ENCODE peak calls at places on chromosomes 2 and 18, in nine cellular contexts. One of them, this sample, is unnamed. For H3K36me3 and H3K4me1, the result is how much of the 10 kb centered on the place peaks cover.

GRCh38 chr18:4125246-4125938 is 329.7 kb downstream of the DLGAP1 start:
- DNase-seq in mesendoderm: peak
- DNase-seq in fibroblast of lung: no peak
- DNase-seq in heart right ventricle: peak
- DNase-seq in adrenal gland: no peak
- DNase-seq in GM23338: peak
- DNase-seq in PC-9: no peak
- DNase-seq in psoas muscle: peak
- DNase-seq in mucosa of descending colon: no peak
- DNase-seq in this sample: no peak

GRCh38 chr2:37836711-37837110 is 88.4 kb upstream of the RMDN2 start:
- DNase-seq in mesendoderm: no peak
- DNase-seq in fibroblast of lung: no peak
- DNase-seq in heart right ventricle: no peak
- DNase-seq in adrenal gland: no peak
- DNase-seq in GM23338: no peak
- DNase-seq in PC-9: no peak
- DNase-seq in psoas muscle: no peak
- DNase-seq in mucosa of descending colon: no peak
- DNase-seq in this sample: no peak

GRCh38 chr2:133287709-133288108 is 280.6 kb downstream of the NCKAP5 start:
- DNase-seq in mesendoderm: no peak
- DNase-seq in fibroblast of lung: peak
- DNase-seq in heart right ventricle: no peak
- DNase-seq in adrenal gland: no peak
- DNase-seq in GM23338: no peak
- DNase-seq in PC-9: no peak
- DNase-seq in psoas muscle: no peak
- DNase-seq in mucosa of descending colon: no peak
- DNase-seq in this sample: no peak

GRCh38 chr2:11564864-11565567 is 31.2 kb downstream of the GREB1 start:
- DNase-seq in mesendoderm: no peak
- DNase-seq in fibroblast of lung: no peak
- DNase-seq in heart right ventricle: no peak
- DNase-seq in adrenal gland: no peak
- DNase-seq in GM23338: no peak
- DNase-seq in PC-9: no peak
- DNase-seq in psoas muscle: no peak
- DNase-seq in mucosa of descending colon: no peak
- DNase-seq in this sample: peak

GRCh38 chr2:854460-854859 is 96.2 kb upstream of the SNTG2 start:
- DNase-seq in mesendoderm: peak
- DNase-seq in fibroblast of lung: peak
- DNase-seq in heart right ventricle: no peak
- DNase-seq in adrenal gland: peak
- DNase-seq in GM23338: peak
- DNase-seq in PC-9: no peak
- DNase-seq in psoas muscle: no peak
- DNase-seq in mucosa of descending colon: no peak
- DNase-seq in this sample: no peak

GRCh38 chr2:124317628-124318027 is 292.5 kb downstream of the CNTNAP5 start:
- DNase-seq in mesendoderm: no peak
- DNase-seq in fibroblast of lung: no peak
- DNase-seq in heart right ventricle: no peak
- DNase-seq in adrenal gland: no peak
- DNase-seq in GM23338: no peak
- DNase-seq in PC-9: no peak
- DNase-seq in psoas muscle: no peak
- DNase-seq in mucosa of descending colon: no peak
- DNase-seq in this sample: no peak

GRCh38 chr2:60794271-60794863 is 38.3 kb downstream of the PAPOLG start:
- DNase-seq in mesendoderm: peak
- DNase-seq in fibroblast of lung: peak
- DNase-seq in heart right ventricle: no peak
- DNase-seq in adrenal gland: no peak
- DNase-seq in GM23338: peak
- DNase-seq in PC-9: no peak
- DNase-seq in psoas muscle: no peak
- DNase-seq in mucosa of descending colon: no peak
- DNase-seq in this sample: no peak

GRCh38 chr2:234863043-234863934 is 88.5 kb upstream of the SH3BP4 start:
- DNase-seq in mesendoderm: peak
- DNase-seq in fibroblast of lung: peak
- DNase-seq in heart right ventricle: peak
- DNase-seq in adrenal gland: peak
- DNase-seq in GM23338: peak
- DNase-seq in PC-9: no peak
- DNase-seq in psoas muscle: peak
- DNase-seq in mucosa of descending colon: no peak
- DNase-seq in this sample: no peak

GRCh38 chr2:186714611-186715010 is 20.8 kb downstream of the FAM171B start:
- DNase-seq in mesendoderm: no peak
- DNase-seq in fibroblast of lung: no peak
- DNase-seq in heart right ventricle: no peak
- DNase-seq in adrenal gland: no peak
- DNase-seq in GM23338: no peak
- DNase-seq in PC-9: no peak
- DNase-seq in psoas muscle: no peak
- DNase-seq in mucosa of descending colon: no peak
- DNase-seq in this sample: no peak

GRCh38 chr2:226730487-226730886 is 69.1 kb downstream of the IRS1 start:
- DNase-seq in mesendoderm: peak
- DNase-seq in fibroblast of lung: peak
- DNase-seq in heart right ventricle: no peak
- DNase-seq in adrenal gland: no peak
- DNase-seq in GM23338: peak
- DNase-seq in PC-9: no peak
- DNase-seq in psoas muscle: peak
- DNase-seq in mucosa of descending colon: no peak
- DNase-seq in this sample: no peak

GRCh38 chr2:10297950-10298349 is 4.8 kb upstream of the HPCAL1 start:
- DNase-seq in mesendoderm: peak
- DNase-seq in fibroblast of lung: peak
- DNase-seq in heart right ventricle: peak
- DNase-seq in adrenal gland: no peak
- DNase-seq in GM23338: no peak
- DNase-seq in PC-9: peak
- DNase-seq in psoas muscle: peak
- DNase-seq in mucosa of descending colon: no peak
- DNase-seq in this sample: no peak

GRCh38 chr2:45176399-45176798 is 167.1 kb upstream of the SIX2 start:
- DNase-seq in mesendoderm: peak
- DNase-seq in fibroblast of lung: no peak
- DNase-seq in heart right ventricle: no peak
- DNase-seq in adrenal gland: no peak
- DNase-seq in GM23338: no peak
- DNase-seq in PC-9: peak
- DNase-seq in psoas muscle: no peak
- DNase-seq in mucosa of descending colon: no peak
- DNase-seq in this sample: no peak

GRCh38 chr2:213238753-213239591 is 45.3 kb upstream of the SPAG16 start:
- DNase-seq in mesendoderm: no peak
- DNase-seq in fibroblast of lung: peak
- DNase-seq in heart right ventricle: no peak
- DNase-seq in adrenal gland: no peak
- DNase-seq in GM23338: no peak
- DNase-seq in PC-9: peak
- DNase-seq in psoas muscle: no peak
- DNase-seq in mucosa of descending colon: no peak
- DNase-seq in this sample: no peak

GRCh38 chr2:240013343-240013742 is 11.8 kb downstream of the NDUFA10 start:
- DNase-seq in mesendoderm: peak
- DNase-seq in fibroblast of lung: peak
- DNase-seq in heart right ventricle: no peak
- DNase-seq in adrenal gland: no peak
- DNase-seq in GM23338: no peak
- DNase-seq in PC-9: no peak
- DNase-seq in psoas muscle: no peak
- DNase-seq in mucosa of descending colon: no peak
- DNase-seq in this sample: no peak

GRCh38 chr2:127094509-127095366 is 12.2 kb downstream of the BIN1 start:
- DNase-seq in mesendoderm: peak
- DNase-seq in fibroblast of lung: peak
- DNase-seq in heart right ventricle: no peak
- DNase-seq in adrenal gland: peak
- DNase-seq in GM23338: peak
- DNase-seq in PC-9: peak
- DNase-seq in psoas muscle: peak
- DNase-seq in mucosa of descending colon: peak
- DNase-seq in this sample: peak

GRCh38 chr2:206915136-206915535 is 24.2 kb upstream of the CPO start:
- DNase-seq in mesendoderm: peak
- DNase-seq in fibroblast of lung: peak
- DNase-seq in heart right ventricle: no peak
- DNase-seq in adrenal gland: no peak
- DNase-seq in GM23338: no peak
- DNase-seq in PC-9: peak
- DNase-seq in psoas muscle: no peak
- DNase-seq in mucosa of descending colon: no peak
- DNase-seq in this sample: no peak

GRCh38 chr18:48932822-48933510 is 17.8 kb downstream of the SMAD7 start:
- DNase-seq in mesendoderm: no peak
- DNase-seq in fibroblast of lung: no peak
- DNase-seq in heart right ventricle: peak
- DNase-seq in adrenal gland: no peak
- DNase-seq in GM23338: no peak
- DNase-seq in PC-9: no peak
- DNase-seq in psoas muscle: peak
- DNase-seq in mucosa of descending colon: peak
- DNase-seq in this sample: no peak
- H3K4me3 ChIP-seq in mesendoderm: no peak
- H3K4me3 ChIP-seq in fibroblast of lung: no peak
- H3K4me3 ChIP-seq in heart right ventricle: no peak
- H3K4me3 ChIP-seq in adrenal gland: no peak
- H3K4me3 ChIP-seq in GM23338: peak
- H3K4me3 ChIP-seq in PC-9: no peak
- H3K4me3 ChIP-seq in psoas muscle: peak
- H3K4me3 ChIP-seq in mucosa of descending colon: no peak
- H3K4me3 ChIP-seq in this sample: no peak

GRCh38 chr2:111030271-111030891 is 90.3 kb upstream of the BCL2L11 start:
- DNase-seq in mesendoderm: no peak
- DNase-seq in fibroblast of lung: no peak
- DNase-seq in heart right ventricle: no peak
- DNase-seq in adrenal gland: no peak
- DNase-seq in GM23338: no peak
- DNase-seq in PC-9: no peak
- DNase-seq in psoas muscle: no peak
- DNase-seq in mucosa of descending colon: no peak
- DNase-seq in this sample: no peak

GRCh38 chr2:111029135-111029927 is 91.4 kb upstream of the BCL2L11 start:
- DNase-seq in mesendoderm: peak
- DNase-seq in fibroblast of lung: peak
- DNase-seq in heart right ventricle: no peak
- DNase-seq in adrenal gland: no peak
- DNase-seq in GM23338: peak
- DNase-seq in PC-9: peak
- DNase-seq in psoas muscle: no peak
- DNase-seq in mucosa of descending colon: peak
- DNase-seq in this sample: no peak

GRCh38 chr2:111025288-111025687 is 95.4 kb upstream of the BCL2L11 start:
- DNase-seq in mesendoderm: no peak
- DNase-seq in fibroblast of lung: no peak
- DNase-seq in heart right ventricle: no peak
- DNase-seq in adrenal gland: no peak
- DNase-seq in GM23338: no peak
- DNase-seq in PC-9: no peak
- DNase-seq in psoas muscle: no peak
- DNase-seq in mucosa of descending colon: no peak
- DNase-seq in this sample: no peak

GRCh38 chr2:111031546-111032484 is 88.9 kb upstream of the BCL2L11 start:
- DNase-seq in mesendoderm: no peak
- DNase-seq in fibroblast of lung: no peak
- DNase-seq in heart right ventricle: peak
- DNase-seq in adrenal gland: no peak
- DNase-seq in GM23338: no peak
- DNase-seq in PC-9: no peak
- DNase-seq in psoas muscle: no peak
- DNase-seq in mucosa of descending colon: no peak
- DNase-seq in this sample: no peak

DNA sequence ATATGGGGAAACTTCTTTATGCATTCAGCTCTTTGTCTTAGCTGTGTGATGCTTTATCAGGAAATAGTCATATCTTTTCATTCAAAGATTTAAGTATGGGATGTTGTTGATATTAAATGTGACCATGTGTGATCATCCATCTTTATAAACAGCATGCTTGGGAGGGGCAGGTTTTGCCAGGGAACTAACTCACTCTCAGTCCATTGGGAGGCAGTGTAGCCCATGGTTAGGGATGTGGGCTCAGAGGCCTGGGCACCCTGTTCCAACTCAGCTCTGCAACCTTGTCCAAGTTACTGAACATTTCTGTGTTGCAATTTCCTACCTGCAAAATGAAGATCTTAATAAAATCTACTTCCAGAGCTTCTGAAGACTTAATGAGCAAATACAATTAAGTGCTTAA is 92.0 kb upstream of the BCL2L11 start:
- DNase-seq in mesendoderm: peak
- DNase-seq in fibroblast of lung: peak
- DNase-seq in heart right ventricle: no peak
- DNase-seq in adrenal gland: no peak
- DNase-seq in GM23338: peak
- DNase-seq in PC-9: no peak
- DNase-seq in psoas muscle: no peak
- DNase-seq in mucosa of descending colon: no peak
- DNase-seq in this sample: no peak
- H3K36me3 ChIP-seq in mesendoderm: under half
- H3K36me3 ChIP-seq in fibroblast of lung: under half
- H3K36me3 ChIP-seq in heart right ventricle: under half
- H3K36me3 ChIP-seq in adrenal gland: under half
- H3K36me3 ChIP-seq in GM23338: under half
- H3K36me3 ChIP-seq in PC-9: under half
- H3K36me3 ChIP-seq in psoas muscle: under half
- H3K36me3 ChIP-seq in mucosa of descending colon: under half
- H3K36me3 ChIP-seq in this sample: under half

DNA sequence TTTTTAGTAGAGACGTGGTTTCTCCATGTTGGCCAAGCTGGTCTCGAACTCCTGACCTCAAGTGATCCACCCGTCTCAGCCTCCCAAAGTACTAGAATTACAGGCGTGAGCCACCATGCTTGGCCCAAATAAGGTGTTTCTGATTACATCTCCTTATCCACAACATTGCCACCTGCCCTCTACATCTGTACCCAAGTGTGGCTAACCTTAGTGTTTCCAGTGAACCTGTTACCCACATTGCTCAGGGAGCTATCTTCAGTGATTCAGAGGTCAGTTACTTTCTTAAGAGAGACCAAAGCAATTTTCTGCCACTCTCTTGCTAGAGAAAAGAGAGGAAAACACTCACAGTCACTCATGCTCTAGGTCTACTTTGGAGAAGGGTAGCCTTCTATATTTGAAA is 115.0 kb upstream of the SLC39A10 start:
- DNase-seq in mesendoderm: no peak
- DNase-seq in fibroblast of lung: no peak
- DNase-seq in heart right ventricle: no peak
- DNase-seq in adrenal gland: no peak
- DNase-seq in GM23338: no peak
- DNase-seq in PC-9: no peak
- DNase-seq in psoas muscle: no peak
- DNase-seq in mucosa of descending colon: no peak
- DNase-seq in this sample: no peak
- H3K4me1 ChIP-seq in mesendoderm: under half
- H3K4me1 ChIP-seq in fibroblast of lung: under half
- H3K4me1 ChIP-seq in heart right ventricle: under half
- H3K4me1 ChIP-seq in adrenal gland: under half
- H3K4me1 ChIP-seq in GM23338: under half
- H3K4me1 ChIP-seq in PC-9: under half
- H3K4me1 ChIP-seq in psoas muscle: under half
- H3K4me1 ChIP-seq in mucosa of descending colon: under half
- H3K4me1 ChIP-seq in this sample: under half

GRCh38 chr2:232200195-232200594 is 178.4 kb upstream of the ALPP start:
- DNase-seq in mesendoderm: peak
- DNase-seq in fibroblast of lung: no peak
- DNase-seq in heart right ventricle: no peak
- DNase-seq in adrenal gland: no peak
- DNase-seq in GM23338: no peak
- DNase-seq in PC-9: no peak
- DNase-seq in psoas muscle: no peak
- DNase-seq in mucosa of descending colon: no peak
- DNase-seq in this sample: no peak
- H3K4me3 ChIP-seq in mesendoderm: no peak
- H3K4me3 ChIP-seq in fibroblast of lung: no peak
- H3K4me3 ChIP-seq in heart right ventricle: no peak
- H3K4me3 ChIP-seq in adrenal gland: no peak
- H3K4me3 ChIP-seq in GM23338: no peak
- H3K4me3 ChIP-seq in PC-9: no peak
- H3K4me3 ChIP-seq in psoas muscle: no peak
- H3K4me3 ChIP-seq in mucosa of descending colon: no peak
- H3K4me3 ChIP-seq in this sample: no peak